ENCODE peak calls at places on chromosomes 5 and 9, in eight cellular contexts. X is MCF 10A, U is renal cortical epithelial cell, D is GM18507, S is GM04504, A is astrocyte of the spinal cord, L is HFF-Myc, N is substantia nigra. Q is an unnamed sample.

GRCh38 chr5:4700082-4700481 is 440.0 kb upstream of the ADAMTS16 start:
- DNase-seq in X (peak; percentile 68), U (peak; percentile 91), D (no peak), S (no peak), A (peak; percentile 42), L (no peak), N (no peak), Q (no peak)

GRCh38 chr9:118305371-118305770 is 601.2 kb downstream of the TLR4 start:
- DNase-seq in X (peak; percentile 32), U (no peak), D (no peak), S (no peak), A (no peak), L (no peak), N (no peak), Q (no peak)

GRCh38 chr9:105344283-105344682 is 99.8 kb downstream of the SLC44A1 start:
- DNase-seq in X (peak; percentile 47), U (no peak), D (no peak), S (no peak), A (no peak), L (no peak), N (no peak), Q (no peak)

GRCh38 chr9:136051568-136052432 is 43.3 kb downstream of the NACC2 start:
- DNase-seq in X (peak; percentile 97), U (peak; percentile 96), D (no peak), S (peak; percentile 88), A (peak; percentile 97), L (peak; percentile 81), N (peak; percentile 73), Q (no peak)

GRCh38 chr9:36928210-36928609 is 105.9 kb downstream of the PAX5 start:
- DNase-seq in X (no peak), U (no peak), D (no peak), S (no peak), A (no peak), L (no peak), N (no peak), Q (no peak)

GRCh38 chr9:136546697-136547481 is 1.0 kb upstream of the NOTCH1 start:
- DNase-seq in X (peak; percentile 87), U (no peak), D (no peak), S (no peak), A (no peak), L (peak; percentile 53), N (no peak), Q (peak; percentile 42)

GRCh38 chr5:133291524-133291923 is 239.7 kb downstream of the HSPA4 start:
- DNase-seq in X (no peak), U (no peak), D (no peak), S (no peak), A (no peak), L (no peak), N (no peak), Q (no peak)

GRCh38 chr5:16894236-16895057 is 41.6 kb downstream of the MYO10 start:
- DNase-seq in X (peak; percentile 96), U (peak; percentile 87), D (no peak), S (peak; percentile 86), A (peak; percentile 96), L (peak; percentile 72), N (no peak), Q (no peak)

Q was measured in CD8-positive, alpha-beta memory T cell.